ENCODE peak calls at places on chromosomes 16 and 17, in eight cellular contexts. Q is uterus, Z is PC-3, X is endodermal cell, Y is A673, M is GM20000, W is mesothelial cell of epicardium, V is Calu3. C is an unnamed sample.

GRCh38 chr16:79571065-79571697 is 29.4 kb downstream of the MAF start:
- DNase-seq in Q (peak; percentile 61), Z (no peak), X (no peak), Y (peak; percentile 3), M (no peak), W (no peak), V (no peak), C (no peak)

GRCh38 chr17:28889996-28890395 is 7.5 kb downstream of the FLOT2 start:
- DNase-seq in Q (no peak), Z (no peak), X (no peak), Y (no peak), M (no peak), W (no peak), V (no peak), C (no peak)

GRCh38 chr17:44102845-44103622 is 20.4 kb downstream of the HDAC5 start:
- DNase-seq in Q (no peak), Z (no peak), X (peak; percentile 70), Y (no peak), M (no peak), W (no peak), V (no peak), C (no peak)

GRCh38 chr16:59973966-59974365 is 1239.8 kb upstream of the GOT2 start:
- DNase-seq in Q (no peak), Z (peak; percentile 10), X (no peak), Y (no peak), M (no peak), W (no peak), V (no peak), C (no peak)

GRCh38 chr16:55773859-55774549 is 58.9 kb downstream of the CES1 start:
- DNase-seq in Q (no peak), Z (no peak), X (no peak), Y (no peak), M (no peak), W (no peak), V (no peak), C (no peak)

GRCh38 chr17:81251943-81252301 is 12.8 kb downstream of the NDUFAF8 start:
- DNase-seq in Q (no peak), Z (no peak), X (no peak), Y (peak; percentile 59), M (no peak), W (no peak), V (no peak), C (no peak)

GRCh38 chr16:64657316-64658011 is 464.4 kb downstream of the CDH11 start:
- DNase-seq in Q (no peak), Z (no peak), X (no peak), Y (no peak), M (no peak), W (no peak), V (no peak), C (no peak)

GRCh38 chr16:89312598-89313299 is 95.2 kb downstream of the ZNF778 start:
- DNase-seq in Q (no peak), Z (no peak), X (no peak), Y (no peak), M (no peak), W (no peak), V (no peak), C (no peak)

GRCh38 chr16:17853958-17854357 is 383.2 kb upstream of the XYLT1 start:
- DNase-seq in Q (no peak), Z (no peak), X (no peak), Y (no peak), M (no peak), W (no peak), V (no peak), C (no peak)

GRCh38 chr17:66431080-66431795 is 128.8 kb downstream of the PRKCA start:
- DNase-seq in Q (no peak), Z (no peak), X (no peak), Y (no peak), M (no peak), W (no peak), V (no peak), C (no peak)

GRCh38 chr17:58324409-58325288 is 3.9 kb downstream of the TSPOAP1 start:
- DNase-seq in Q (peak; percentile 55), Z (peak; percentile 56), X (peak; percentile 88), Y (peak; percentile 35), M (no peak), W (no peak), V (peak; percentile 14), C (no peak)

GRCh38 chr17:10127819-10128375 is 70.5 kb downstream of the GAS7 start:
- DNase-seq in Q (peak; percentile 92), Z (no peak), X (peak; percentile 69), Y (no peak), M (no peak), W (peak; percentile 49), V (no peak), C (no peak)

GRCh38 chr16:520847-521246 is 6.7 kb upstream of the CAPN15 start:
- DNase-seq in Q (no peak), Z (no peak), X (no peak), Y (no peak), M (no peak), W (no peak), V (no peak), C (no peak)

GRCh38 chr16:14505846-14506245 is 124.2 kb downstream of the PARN start:
- DNase-seq in Q (no peak), Z (peak; percentile 60), X (no peak), Y (no peak), M (no peak), W (no peak), V (no peak), C (no peak)

GRCh38 chr17:27218719-27219488 is 75.0 kb upstream of the WSB1 start:
- DNase-seq in Q (no peak), Z (no peak), X (no peak), Y (no peak), M (peak; percentile 45), W (no peak), V (no peak), C (no peak)

GRCh38 chr17:19313746-19314651 is 48.5 kb downstream of the B9D1 start:
- DNase-seq in Q (no peak), Z (no peak), X (peak; percentile 44), Y (no peak), M (no peak), W (no peak), V (no peak), C (no peak)

GRCh38 chr17:30273373-30273772 is 18.4 kb downstream of the BLMH start:
- DNase-seq in Q (no peak), Z (no peak), X (no peak), Y (peak; percentile 49), M (no peak), W (no peak), V (no peak), C (no peak)

GRCh38 chr16:16007743-16008111 is 58.3 kb downstream of the ABCC1 start:
- DNase-seq in Q (no peak), Z (no peak), X (no peak), Y (no peak), M (peak; percentile 82), W (no peak), V (no peak), C (no peak)

GRCh38 chr16:85557976-85558589 is 55.0 kb upstream of the GSE1 start:
- DNase-seq in Q (no peak), Z (peak; percentile 62), X (peak; percentile 71), Y (no peak), M (no peak), W (no peak), V (peak; percentile 62), C (no peak)
- TF ChIP-seq CTCF in Q (no peak), Z (no peak), X (no peak), Y (no peak), M (no peak), W (no peak), V (no peak), C (no peak)

DNA sequence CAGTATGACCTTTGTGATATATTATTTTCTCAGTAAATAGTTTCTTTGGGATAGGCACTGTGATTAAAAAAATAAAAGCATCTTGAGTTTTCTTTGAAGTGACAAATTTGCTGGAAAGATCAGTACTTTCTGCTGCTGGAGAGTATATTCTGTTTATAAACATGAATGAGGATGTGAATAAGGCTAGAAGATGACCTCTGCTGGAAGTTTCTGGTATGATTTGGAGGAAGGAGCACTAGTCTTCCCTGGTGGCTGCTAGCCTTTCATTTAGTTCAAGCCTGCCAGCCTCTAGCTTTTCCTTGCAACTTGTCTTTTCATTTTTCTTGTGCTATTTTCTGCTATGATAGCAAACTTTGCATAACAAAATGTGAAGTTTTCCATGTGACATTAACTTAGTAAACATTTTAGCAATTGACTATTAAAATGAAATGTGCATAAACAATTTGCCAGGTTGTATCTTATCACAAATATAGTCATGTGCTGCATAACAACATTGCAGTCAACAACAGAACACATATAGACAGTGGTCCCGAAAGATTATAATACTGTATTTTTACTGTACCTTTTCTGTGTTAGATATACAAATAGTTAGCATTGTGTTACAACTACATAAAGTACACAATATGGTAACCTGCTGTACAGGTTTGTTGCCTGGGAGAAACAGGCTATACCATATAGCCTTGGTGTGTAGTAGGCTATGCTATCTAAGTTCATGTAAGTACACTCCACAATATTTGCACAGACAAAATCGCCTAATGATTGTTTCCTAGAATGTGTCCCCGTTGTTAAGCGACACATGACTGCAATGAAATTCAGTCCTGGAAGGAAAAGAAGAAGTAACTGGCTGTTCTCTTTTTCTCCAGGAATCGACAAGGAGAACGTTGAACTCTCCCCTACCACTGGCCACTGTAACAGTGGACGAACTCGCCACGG is 18.1 kb upstream of the RAB11FIP4 start:
- DNase-seq in Q (no peak), Z (peak; percentile 62), X (no peak), Y (peak; percentile 52), M (peak; percentile 45), W (no peak), V (no peak), C (no peak)
- TF ChIP-seq CTCF in Q (peak; percentile 38), Z (peak; percentile 61), X (peak; percentile 76), Y (peak; percentile 48), M (peak; percentile 27), W (no peak), V (peak; percentile 13), C (peak; percentile 67)

DNA sequence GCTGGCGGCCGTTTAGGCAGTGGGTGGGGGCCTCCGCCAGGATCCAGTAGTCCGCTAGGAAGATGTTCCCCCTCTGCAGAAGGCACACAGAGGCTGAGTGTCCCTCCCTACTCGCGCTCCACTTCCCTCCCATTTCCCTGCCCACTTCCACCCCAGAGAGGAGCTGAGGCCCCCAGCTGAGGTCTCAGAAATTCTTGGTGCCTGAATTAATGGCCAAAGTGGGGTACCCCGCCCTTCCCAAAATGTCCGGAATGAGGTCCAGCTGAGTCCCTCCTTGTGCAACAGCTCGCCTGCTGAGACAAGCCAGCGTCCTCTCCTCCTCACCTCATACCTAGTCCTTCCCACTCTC is 7.9 kb downstream of the ALOXE3 start:
- DNase-seq in Q (no peak), Z (no peak), X (no peak), Y (no peak), M (no peak), W (no peak), V (no peak), C (no peak)
- TF ChIP-seq CTCF in Q (no peak), Z (no peak), X (no peak), Y (no peak), M (no peak), W (no peak), V (no peak), C (peak; percentile 10)

DNA sequence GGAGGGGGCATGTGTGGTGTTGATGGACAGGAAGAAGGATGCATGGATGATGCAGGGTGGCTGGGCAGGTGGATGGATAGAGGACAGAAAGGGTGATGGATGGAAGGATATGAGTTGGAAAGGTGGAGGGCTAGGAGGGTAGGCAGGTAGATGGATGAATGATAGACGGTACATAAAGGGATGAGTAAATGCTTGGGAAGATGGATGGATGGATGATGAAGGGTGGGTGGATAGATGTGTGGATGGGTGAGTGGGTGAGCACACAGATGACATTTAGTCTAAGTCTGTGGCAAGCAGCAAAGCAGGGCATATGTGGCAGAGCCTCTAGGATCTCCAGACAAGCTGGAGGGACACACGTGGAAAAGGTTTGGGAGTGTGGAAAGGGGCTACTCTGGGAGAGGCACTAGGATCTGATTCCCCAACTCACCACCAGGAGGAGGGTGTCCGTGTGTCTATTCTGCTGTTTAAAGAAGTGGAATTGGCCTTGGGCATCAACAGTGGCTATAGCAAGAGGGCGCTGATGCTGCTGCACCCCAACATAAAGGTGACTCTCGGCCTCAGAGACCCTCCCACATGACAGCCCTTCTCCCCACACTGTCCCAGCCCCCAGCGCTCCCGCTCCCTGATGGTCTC is 8.2 kb downstream of the PLD2 start:
- DNase-seq in Q (no peak), Z (no peak), X (peak; percentile 71), Y (no peak), M (no peak), W (no peak), V (no peak), C (no peak)
- TF ChIP-seq CTCF in Q (no peak), Z (peak; percentile 42), X (peak; percentile 75), Y (peak; percentile 52), M (no peak), W (peak; percentile 27), V (no peak), C (peak; percentile 48)

C was measured in neural crest cell.